ENCODE peak calls at places on chromosomes 12 and 14, in ten cellular contexts. Y is upper lobe of right lung; X is stomach; C is GM23248; K is mesenchymal stem cell; Q is small intestine; S is effector memory CD4-positive, alpha-beta T cell; P is gastrocnemius medialis; E is neuronal stem cell; W is lung. I is an unnamed sample. For H3K27me3, the result is how much of the 10 kb centered on the place peaks cover.

GRCh38 chr12:40149673-40150260 is 43.9 kb upstream of the SLC2A13 start:
- DNase-seq in Y (no peak), K (no peak), X (no peak), W (no peak), E (no peak), Q (peak), S (no peak), C (peak), P (no peak), I (no peak)

GRCh38 chr12:81222841-81223595 is 145.1 kb downstream of the ACSS3 start:
- DNase-seq in Q (no peak), S (no peak), Y (no peak), X (no peak), W (no peak), E (no peak), C (peak), K (no peak), P (no peak), I (no peak)

GRCh38 chr12:111936869-111937268 is 76.1 kb downstream of the TMEM116 start:
- DNase-seq in X (no peak), P (no peak), W (no peak), Q (no peak), Y (no peak), C (no peak), K (peak), S (no peak), E (no peak), I (no peak)

GRCh38 chr12:46664771-46665287 is 161.0 kb downstream of the SLC38A4 start:
- DNase-seq in C (peak), S (no peak), P (peak), X (no peak), Y (no peak), K (peak), E (no peak), W (no peak), Q (peak), I (no peak)

GRCh38 chr12:86249856-86250255 is 6.3 kb downstream of the MGAT4C start:
- DNase-seq in C (peak), Y (no peak), E (no peak), P (no peak), X (no peak), S (no peak), K (peak), W (no peak), Q (no peak), I (no peak)

GRCh38 chr14:33505963-33506329 is 444.9 kb downstream of the EGLN3 start:
- DNase-seq in K (no peak), Y (no peak), Q (no peak), W (no peak), E (no peak), X (no peak), S (no peak), P (no peak), C (no peak), I (no peak)

GRCh38 chr12:103712191-103712590 is 125.1 kb downstream of the STAB2 start:
- DNase-seq in S (no peak), K (no peak), W (no peak), P (no peak), E (no peak), X (no peak), C (no peak), Q (no peak), Y (no peak), I (no peak)

GRCh38 chr12:53145383-53145782 is 35.1 kb upstream of the ZNF740 start:
- DNase-seq in S (no peak), P (no peak), K (peak), C (peak), X (no peak), W (no peak), E (no peak), Y (no peak), Q (peak), I (no peak)

GRCh38 chr12:118187746-118188390 is 51.9 kb downstream of the PEBP1 start:
- DNase-seq in Y (no peak), X (no peak), S (no peak), C (no peak), K (no peak), Q (no peak), W (no peak), P (no peak), E (no peak), I (no peak)

GRCh38 chr12:112381421-112381897 is 772 bp downstream of the HECTD4 start:
- DNase-seq in S (peak), E (no peak), P (no peak), K (peak), X (peak), C (peak), Q (peak), Y (no peak), W (no peak), I (no peak)

GRCh38 chr14:67541448-67542387 is 8.6 kb downstream of the PLEKHH1 start:
- DNase-seq in S (no peak), K (no peak), X (peak), Q (peak), P (no peak), W (no peak), Y (peak), E (no peak), C (no peak), I (peak)

GRCh38 chr14:34035177-34035933 is 84.5 kb upstream of the EGLN3 start:
- DNase-seq in S (no peak), E (no peak), C (no peak), Q (peak), X (peak), K (no peak), P (no peak), Y (no peak), W (no peak), I (no peak)

GRCh38 chr12:46494424-46494823 is 121.9 kb upstream of the SLC38A2 start:
- DNase-seq in C (peak), P (no peak), W (no peak), Q (no peak), K (peak), S (no peak), Y (no peak), X (no peak), E (peak), I (peak)

GRCh38 chr14:26276757-26277156 is 321.1 kb downstream of the NOVA1 start:
- DNase-seq in Q (no peak), S (no peak), W (no peak), C (no peak), P (no peak), Y (no peak), X (no peak), K (no peak), E (peak), I (peak)

GRCh38 chr14:102831163-102831804 is 54.0 kb downstream of the TRAF3 start:
- DNase-seq in W (no peak), X (no peak), Q (no peak), Y (no peak), P (no peak), E (no peak), S (no peak), C (no peak), K (no peak), I (no peak)

GRCh38 chr14:22561661-22562579 is 27.1 kb downstream of the DAD1 start:
- DNase-seq in K (no peak), Q (peak), E (no peak), Y (no peak), P (no peak), W (peak), X (no peak), S (peak), C (no peak), I (no peak)

GRCh38 chr12:101924647-101925046 is 47.3 kb downstream of the DRAM1 start:
- DNase-seq in E (no peak), W (no peak), P (no peak), Q (no peak), X (no peak), C (peak), S (no peak), Y (no peak), K (peak), I (peak)

GRCh38 chr14:103522649-103523582 is at the start of gene CKB:
- DNase-seq in W (no peak), X (peak), P (no peak), E (peak), S (no peak), K (peak), Q (no peak), C (peak), Y (peak), I (peak)

GRCh38 chr12:15996254-15996653 is 85.1 kb downstream of the DERA start:
- DNase-seq in Y (no peak), P (no peak), X (no peak), W (no peak), E (no peak), C (peak), S (no peak), K (peak), Q (peak), I (no peak)

GRCh38 chr12:117151195-117152031 is 38.9 kb downstream of the FBXO21 start:
- DNase-seq in P (no peak), W (peak), Y (peak), X (peak), E (peak), K (peak), Q (peak), S (no peak), C (peak), I (peak)

GRCh38 chr14:99273025-99273723 is 1.2 kb upstream of the BCL11B start:
- DNase-seq in Y (no peak), K (no peak), P (no peak), S (no peak), X (peak), E (no peak), Q (peak), W (no peak), C (peak), I (peak)

GRCh38 chr14:81330619-81331122 is 69.5 kb downstream of the STON2 start:
- DNase-seq in X (no peak), P (no peak), W (no peak), Q (no peak), Y (no peak), S (no peak), K (no peak), E (no peak), C (no peak), I (no peak)

GRCh38 chr14:31127690-31128089 is 79.9 kb downstream of the HECTD1 start:
- DNase-seq in Q (peak), W (no peak), P (no peak), S (peak), K (no peak), Y (no peak), X (no peak), E (no peak), C (no peak), I (no peak)

GRCh38 chr14:69259531-69260245 is at the start of gene GALNT16:
- DNase-seq in K (peak), S (no peak), W (no peak), E (peak), C (peak), Y (peak), Q (peak), P (no peak), X (peak), I (peak)

GRCh38 chr12:113465808-113466769 is 5.6 kb downstream of the LHX5 start:
- DNase-seq in S (no peak), P (no peak), X (no peak), Y (no peak), W (no peak), Q (no peak), E (peak), C (no peak), K (no peak), I (peak)

GRCh38 chr12:130249376-130249775 is 87.1 kb downstream of the FZD10 start:
- DNase-seq in X (no peak), Q (no peak), P (no peak), C (no peak), S (no peak), Y (no peak), E (no peak), W (no peak), K (no peak), I (peak)

GRCh38 chr14:71243697-71244096 is 336.4 kb downstream of the PCNX1 start:
- DNase-seq in C (peak), S (no peak), Y (no peak), P (no peak), X (no peak), W (no peak), Q (no peak), E (no peak), K (peak), I (no peak)

GRCh38 chr12:100229036-100229635 is 28.5 kb downstream of the ACTR6 start:
- DNase-seq in C (peak), X (no peak), K (peak), W (no peak), Q (peak), Y (no peak), S (no peak), P (no peak), E (no peak), I (no peak)

GRCh38 chr14:79473676-79474075 is 737.6 kb downstream of the DIO2 start:
- DNase-seq in P (no peak), X (no peak), C (no peak), Q (no peak), W (no peak), E (peak), K (no peak), Y (no peak), S (no peak), I (no peak)

GRCh38 chr12:47686645-47687240 is 19.1 kb downstream of the RPAP3 start:
- DNase-seq in C (peak), K (peak), Y (no peak), E (peak), P (no peak), S (no peak), X (no peak), W (no peak), Q (peak), I (peak)

GRCh38 chr14:102888748-102889147 is 33.7 kb upstream of the AMN start:
- DNase-seq in Y (no peak), Q (no peak), X (no peak), K (no peak), C (no peak), E (no peak), P (no peak), W (no peak), S (no peak), I (no peak)

GRCh38 chr12:94495458-94496137 is 35.9 kb upstream of the CEP83 start:
- DNase-seq in P (no peak), X (no peak), S (no peak), W (no peak), Q (no peak), Y (no peak), C (no peak), K (no peak), E (no peak), I (no peak)

GRCh38 chr12:94498698-94499097 is 39.0 kb upstream of the CEP83 start:
- DNase-seq in C (no peak), P (no peak), X (no peak), E (no peak), K (no peak), S (no peak), W (no peak), Y (no peak), Q (no peak), I (no peak)

GRCh38 chr12:94500831-94501567 is 41.3 kb upstream of the CEP83 start:
- DNase-seq in X (no peak), E (no peak), S (no peak), Y (no peak), W (no peak), K (no peak), Q (no peak), P (no peak), C (peak), I (no peak)

DNA sequence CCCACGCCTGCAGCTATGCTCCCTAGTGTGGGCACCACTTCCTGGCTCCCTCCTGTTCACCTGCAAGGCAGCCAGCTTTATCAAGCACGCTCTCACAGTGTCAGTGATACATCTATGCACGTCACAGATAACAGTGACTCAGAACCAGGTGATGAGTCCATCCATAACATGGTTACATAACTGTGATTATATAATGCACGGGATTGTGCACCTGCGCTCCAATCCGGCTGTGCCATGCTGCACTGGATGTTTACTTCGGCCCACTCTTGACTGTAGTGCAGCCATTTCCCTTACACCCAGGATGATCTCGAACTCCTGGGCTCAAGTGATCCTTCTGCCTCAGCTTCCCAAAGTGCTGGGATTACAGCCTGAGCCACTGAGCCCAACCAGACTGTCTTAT is 38.4 kb upstream of the CEP83 start:
- DNase-seq in Y (no peak), P (no peak), W (no peak), E (no peak), Q (no peak), X (no peak), S (no peak), K (no peak), C (no peak), I (no peak)
- H3K4me3 ChIP-seq in Y (no peak), P (no peak), W (no peak), E (no peak), Q (no peak), X (no peak), S (no peak), K (peak), C (no peak), I (no peak)

DNA sequence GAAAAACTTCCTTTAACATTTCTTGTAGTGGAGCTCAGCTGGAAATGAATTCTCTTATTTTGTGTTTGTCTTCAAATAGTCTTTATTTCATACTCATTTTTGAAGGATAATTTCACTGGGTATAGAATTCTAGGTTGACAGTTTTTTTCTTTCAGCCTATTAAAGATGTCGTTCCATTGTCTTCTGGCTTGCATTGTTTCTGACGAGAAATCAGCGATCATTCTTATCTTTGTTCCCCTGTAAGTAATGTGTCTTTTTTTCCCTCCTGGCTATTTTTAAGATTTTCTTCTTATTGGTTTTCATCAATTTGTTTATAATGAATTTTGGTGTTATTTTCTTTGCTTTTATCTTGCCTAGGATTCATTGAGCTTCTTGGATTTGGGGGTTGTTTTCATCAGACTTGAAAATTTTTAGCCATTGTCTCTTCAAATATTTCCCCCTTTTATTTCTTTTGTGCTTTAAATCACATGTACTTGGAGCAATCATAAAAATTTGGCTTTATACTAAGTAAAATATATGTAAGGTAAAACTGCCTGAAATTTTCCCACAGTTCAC is 89.4 kb downstream of the UNC79 start:
- DNase-seq in Q (no peak), P (no peak), W (no peak), K (no peak), X (no peak), S (no peak), E (no peak), C (peak), Y (no peak), I (no peak)
- H3K27me3 ChIP-seq in Q (under half), P (under half), W (under half), K (under half), X (under half), S (under half), E (under half), C (under half), Y (under half), I (under half)

GRCh38 chr14:56810850-56811595 is 744 bp upstream of the OTX2 start:
- DNase-seq in C (no peak), W (no peak), K (no peak), Y (no peak), E (no peak), X (no peak), P (no peak), S (no peak), Q (no peak), I (peak)

GRCh38 chr14:56812364-56813103 is 2.3 kb upstream of the OTX2 start:
- DNase-seq in C (no peak), E (no peak), K (no peak), W (no peak), Y (no peak), X (no peak), S (no peak), Q (no peak), P (no peak), I (peak)

GRCh38 chr14:56810341-56810740 is at the start of gene OTX2:
- DNase-seq in C (no peak), Y (no peak), X (no peak), K (no peak), S (no peak), E (no peak), W (no peak), P (no peak), Q (no peak), I (peak)

GRCh38 chr14:56813143-56813551 is 2.9 kb upstream of the OTX2 start:
- DNase-seq in P (no peak), Y (no peak), E (no peak), Q (no peak), W (no peak), S (no peak), X (no peak), K (no peak), C (no peak), I (peak)

DNA sequence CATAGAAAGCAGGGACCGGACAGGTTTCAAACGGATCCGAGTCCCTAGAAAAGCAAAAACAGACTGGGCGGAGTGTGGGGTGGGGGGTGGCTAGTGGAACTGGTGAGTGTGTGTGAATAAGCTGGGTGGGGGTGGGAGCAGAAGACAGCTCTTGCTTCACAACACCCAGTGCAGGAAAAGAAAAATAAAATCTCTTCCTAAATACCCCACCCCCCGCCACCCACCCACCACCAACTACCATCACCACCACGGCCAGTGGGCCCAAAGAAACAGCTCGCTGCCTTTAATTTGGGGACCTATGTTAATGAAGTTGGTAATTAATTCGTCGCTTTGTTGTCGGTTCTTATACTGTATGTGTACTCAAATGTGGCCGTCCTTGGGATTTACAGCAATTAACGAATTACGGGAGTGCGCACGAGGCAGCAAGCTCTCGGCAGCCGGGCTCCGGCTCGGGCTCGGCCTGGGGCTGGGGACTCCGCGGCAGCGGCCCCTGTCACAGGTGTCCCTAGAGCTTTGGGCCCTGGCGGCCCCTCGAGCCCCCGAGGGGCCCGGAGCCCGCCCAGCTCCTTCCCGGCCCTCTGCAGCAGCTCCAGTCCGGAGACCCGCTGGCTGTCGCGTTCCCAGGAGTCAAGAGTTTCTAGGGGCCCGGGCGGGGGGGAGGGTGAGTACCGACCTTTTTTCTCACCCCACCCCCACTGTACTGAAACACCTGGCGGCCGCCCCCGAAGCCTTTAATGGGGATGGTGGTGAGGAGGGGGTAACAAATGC is 1.5 kb upstream of the OTX2 start:
- DNase-seq in Q (no peak), C (no peak), X (no peak), Y (no peak), S (no peak), P (no peak), W (no peak), K (no peak), E (no peak), I (peak)
- H3K4me3 ChIP-seq in Q (no peak), C (no peak), X (no peak), Y (no peak), S (no peak), P (no peak), W (no peak), K (no peak), E (no peak), I (peak)

GRCh38 chr12:124612392-124612680 is 44.9 kb upstream of the NCOR2 start:
- DNase-seq in E (no peak), W (no peak), X (no peak), C (no peak), P (no peak), K (no peak), S (no peak), Q (no peak), Y (no peak), I (no peak)

GRCh38 chr12:124614512-124615292 is 47.3 kb upstream of the NCOR2 start:
- DNase-seq in P (no peak), S (no peak), Q (no peak), W (no peak), K (no peak), E (no peak), X (no peak), Y (no peak), C (no peak), I (no peak)

GRCh38 chr12:124611559-124612391 is 44.4 kb upstream of the NCOR2 start:
- DNase-seq in P (no peak), C (no peak), K (no peak), E (no peak), Y (peak), S (no peak), W (no peak), Q (no peak), X (no peak), I (no peak)

GRCh38 chr12:124610629-124611558 is 43.5 kb upstream of the NCOR2 start:
- DNase-seq in Q (no peak), P (no peak), W (no peak), K (no peak), C (no peak), S (no peak), X (peak), Y (peak), E (no peak), I (no peak)

DNA sequence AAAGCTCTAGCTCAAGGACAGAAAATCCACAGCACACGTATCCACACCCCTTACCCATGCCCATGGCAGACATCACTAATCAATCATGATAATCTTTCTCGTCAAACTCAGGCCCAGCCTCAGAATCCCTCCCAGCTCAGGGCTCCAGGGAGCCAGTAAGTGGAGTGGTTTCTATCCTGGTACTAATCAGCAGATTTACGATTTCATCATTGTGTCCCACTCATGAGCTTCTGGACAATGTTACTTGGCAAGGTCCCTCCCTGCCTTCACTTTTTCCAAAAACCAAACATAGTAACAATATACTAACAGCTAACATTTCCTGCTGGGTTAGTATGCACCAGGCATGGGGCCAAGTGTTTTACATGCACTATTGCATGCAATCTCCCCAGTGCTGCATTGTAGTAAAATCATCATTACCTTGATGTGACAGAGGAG is 45.8 kb upstream of the NCOR2 start:
- DNase-seq in Y (no peak), P (no peak), E (no peak), K (peak), C (peak), Q (no peak), X (peak), W (no peak), S (no peak), I (no peak)
- H3K27me3 ChIP-seq in Y (under half), P (under half), E (under half), K (under half), C (under half), Q (under half), X (under half), W (under half), S (under half), I (under half)